ENCODE peak calls at places on chromosome 19, in ten cellular contexts. K is glutamatergic neuron; T is natural killer cell treated with Interleukin-12 subunit alpha and Interleukin-12 subunit beta and Interleukin-15 and Interleukin-18, amount 100 ng/mL, for 72 hours; N is ACHN; F is ovary; L is G401; Q is effector CD4-positive, alpha-beta T cell; W is omental fat pad; G is fibroblast of mammary gland; P is anterior cingulate cortex. C is an unnamed sample.

GRCh38 chr19:18053571-18054219 is 33.0 kb downstream of the IL12RB1 start:
- DNase-seq in Q (no peak), L (no peak), W (no peak), P (no peak), N (no peak), T (no peak), F (no peak), G (peak; percentile 50), K (no peak), C (no peak)

GRCh38 chr19:3612901-3613741 is 6.4 kb upstream of the TBXA2R start:
- DNase-seq in T (no peak), Q (no peak), K (no peak), P (no peak), W (no peak), N (no peak), F (peak; percentile 31), L (no peak), G (no peak), C (no peak)

GRCh38 chr19:485583-486236 is 10.6 kb upstream of the MADCAM1 start:
- DNase-seq in W (no peak), F (no peak), N (peak; percentile 26), K (peak; percentile 78), Q (no peak), P (peak; percentile 81), G (peak; percentile 71), L (peak; percentile 33), T (no peak), C (no peak)

GRCh38 chr19:8340341-8341096 is 2.5 kb downstream of the KANK3 start:
- DNase-seq in L (no peak), P (no peak), Q (no peak), W (no peak), N (no peak), G (no peak), K (no peak), T (peak; percentile 22), F (peak; percentile 72), C (no peak)

GRCh38 chr19:29293292-29293691 is 80.3 kb upstream of the UQCRFS1 start:
- DNase-seq in L (peak; percentile 77), F (no peak), W (no peak), Q (no peak), T (peak; percentile 44), G (no peak), N (no peak), K (no peak), P (no peak), C (no peak)

GRCh38 chr19:34428549-34429285 is 536 bp downstream of the UBA2 start:
- DNase-seq in L (peak; percentile 34), G (peak; percentile 28), T (peak; percentile 78), K (peak; percentile 29), Q (no peak), F (no peak), W (no peak), P (no peak), N (peak; percentile 30), C (peak; percentile 30)

GRCh38 chr19:48746738-48747575 is at the start of gene IZUMO1:
- DNase-seq in Q (peak; percentile 41), N (no peak), G (peak; percentile 88), P (peak; percentile 61), F (peak; percentile 72), W (peak; percentile 70), K (peak; percentile 87), L (peak; percentile 96), T (peak; percentile 69), C (peak; percentile 29)

GRCh38 chr19:29285187-29285687 is 72.3 kb upstream of the UQCRFS1 start:
- DNase-seq in P (no peak), W (no peak), T (no peak), Q (no peak), L (no peak), F (no peak), G (no peak), K (no peak), N (no peak), C (no peak)

GRCh38 chr19:11652056-11652455 is 54.8 kb downstream of the ZNF627 start:
- DNase-seq in P (no peak), G (no peak), T (no peak), W (no peak), F (no peak), L (no peak), Q (no peak), K (no peak), N (no peak), C (no peak)

GRCh38 chr19:44988896-44989563 is 12.2 kb upstream of the RELB start:
- DNase-seq in L (peak; percentile 61), F (peak; percentile 67), N (peak; percentile 59), G (peak; percentile 72), K (peak; percentile 80), W (peak; percentile 43), T (peak; percentile 73), P (peak; percentile 9), Q (peak; percentile 59), C (peak; percentile 55)

C was measured in activated gamma-delta T cell treated with Interleukin-2 at 50 U/mL for 16 hours.